ENCODE peak calls at places on chromosomes 16 and 17, in five cellular contexts. D is NCI-H1436 treated with DMSO at 0.1 percent for 48 hours, C is body of pancreas, H is NCI-H460, U is left colon. X is an unnamed sample.

GRCh38 chr17:57355090-57355859 is 99.0 kb downstream of the MSI2 start:
- DNase-seq in D (no peak), C (no peak), H (no peak), U (no peak), X (no peak)

GRCh38 chr16:21611546-21612384 is 12.4 kb downstream of the METTL9 start:
- DNase-seq in D (no peak), C (no peak), H (peak), U (no peak), X (no peak)

GRCh38 chr17:83154311-83155127 is 75.1 kb downstream of the METRNL start:
- DNase-seq in D (no peak), C (peak), H (no peak), U (no peak), X (no peak)

GRCh38 chr16:11094075-11094593 is 149.8 kb downstream of the CLEC16A start:
- DNase-seq in D (no peak), C (no peak), H (no peak), U (no peak), X (peak)

GRCh38 chr17:7839199-7839889 is 5.3 kb downstream of the KDM6B start:
- DNase-seq in D (no peak), C (no peak), H (no peak), U (peak), X (no peak)

GRCh38 chr16:4293822-4294457 is 21.1 kb upstream of the TFAP4 start:
- DNase-seq in D (no peak), C (no peak), H (no peak), U (no peak), X (no peak)

GRCh38 chr16:152141-153128 is at the start of gene HBZ:
- DNase-seq in D (no peak), C (no peak), H (no peak), U (no peak), X (no peak)

GRCh38 chr17:32909787-32910369 is 18.1 kb upstream of the TMEM98 start:
- DNase-seq in D (peak), C (peak), H (peak), U (peak), X (peak)

GRCh38 chr16:21982108-21982507 is 18.8 kb downstream of the PDZD9 start:
- DNase-seq in D (no peak), C (no peak), H (no peak), U (no peak), X (no peak)

GRCh38 chr17:5821057-5821456 is 236.7 kb upstream of the NLRP1 start:
- DNase-seq in D (no peak), C (no peak), H (no peak), U (no peak), X (no peak)

GRCh38 chr17:82198092-82198491 is 14.6 kb downstream of the CCDC57 start:
- DNase-seq in D (no peak), C (no peak), H (no peak), U (no peak), X (no peak)

GRCh38 chr17:4881761-4882555 is 17.4 kb upstream of the C17orf107 start:
- DNase-seq in D (peak), C (peak), H (peak), U (peak), X (no peak)

GRCh38 chr17:48770954-48771353 is 42.4 kb upstream of the HOXB13 start:
- DNase-seq in D (no peak), C (no peak), H (no peak), U (no peak), X (no peak)

GRCh38 chr16:73142995-73143394 is 95.1 kb upstream of the ZFHX3 start:
- DNase-seq in D (no peak), C (no peak), H (no peak), U (no peak), X (no peak)

GRCh38 chr17:48024149-48025039 is 13.2 kb downstream of the COPZ2 start:
- DNase-seq in D (no peak), C (peak), H (peak), U (peak), X (peak)

GRCh38 chr16:58024673-58025350 is 742 bp upstream of the MMP15 start:
- DNase-seq in D (no peak), C (peak), H (no peak), U (peak), X (peak)

GRCh38 chr17:55672585-55673501 is 49.8 kb downstream of the TMEM100 start:
- DNase-seq in D (no peak), C (no peak), H (no peak), U (no peak), X (no peak)

GRCh38 chr16:53829186-53829747 is 125.3 kb downstream of the FTO start:
- DNase-seq in D (no peak), C (no peak), H (no peak), U (no peak), X (no peak)

GRCh38 chr17:35612924-35613521 is 25.9 kb downstream of the AP2B1 start:
- DNase-seq in D (peak), C (peak), H (peak), U (peak), X (peak)

GRCh38 chr17:69246726-69247375 is 18.2 kb upstream of the ABCA10 start:
- DNase-seq in D (peak), C (no peak), H (peak), U (no peak), X (peak)

GRCh38 chr17:67246648-67247415 is 1.8 kb upstream of the HELZ start:
- DNase-seq in D (no peak), C (peak), H (no peak), U (peak), X (peak)

GRCh38 chr17:10633738-10634379 is 23.2 kb downstream of the MYH3 start:
- DNase-seq in D (no peak), C (no peak), H (no peak), U (no peak), X (no peak)

GRCh38 chr16:10037771-10038170 is 144.5 kb downstream of the GRIN2A start:
- DNase-seq in D (no peak), C (no peak), H (no peak), U (no peak), X (no peak)

GRCh38 chr16:27922433-27922832 is 141.1 kb downstream of the GSG1L start:
- DNase-seq in D (no peak), C (no peak), H (peak), U (no peak), X (no peak)

X was measured in HCT116.